ENCODE peak calls at places on chromosomes 12 and 14, in six cellular contexts. B is spleen, M is tibial artery, W is heart right ventricle, E is cardiac muscle cell, H is H7. Y is an unnamed sample.

GRCh38 chr12:18753481-18754117 is 15.7 kb downstream of the CAPZA3 start:
- DNase-seq in E (peak), B (no peak), W (peak), M (no peak), H (peak), Y (no peak)

GRCh38 chr14:39426605-39427004 is 5.6 kb downstream of the FBXO33 start:
- DNase-seq in B (no peak), E (no peak), H (no peak), W (no peak), M (no peak), Y (peak)

GRCh38 chr14:65502676-65503124 is 90.2 kb downstream of the FUT8 start:
- DNase-seq in B (no peak), H (no peak), W (no peak), E (peak), M (no peak), Y (no peak)

GRCh38 chr14:104794099-104794498 is 1.4 kb downstream of the AKT1 start:
- DNase-seq in H (peak), B (peak), M (no peak), W (no peak), E (peak), Y (no peak)

GRCh38 chr14:47539065-47539464 is 136.3 kb downstream of the MDGA2 start:
- DNase-seq in E (peak), B (no peak), W (no peak), M (no peak), H (peak), Y (peak)

GRCh38 chr12:123714302-123714627 is 2.1 kb downstream of the ATP6V0A2 start:
- DNase-seq in W (no peak), B (no peak), M (no peak), H (no peak), E (no peak), Y (no peak)

GRCh38 chr12:117494833-117495714 is 133.6 kb upstream of the NOS1 start:
- DNase-seq in E (no peak), H (no peak), B (no peak), M (no peak), W (no peak), Y (no peak)

GRCh38 chr14:100417466-100417865 is 94.3 kb downstream of the SLC25A47 start:
- DNase-seq in H (peak), E (peak), M (no peak), W (peak), B (peak), Y (no peak)

GRCh38 chr14:95545769-95546168 is 10.9 kb downstream of the GLRX5 start:
- DNase-seq in H (no peak), W (no peak), M (no peak), E (no peak), B (no peak), Y (no peak)

GRCh38 chr12:27901959-27902358 is 70.6 kb downstream of the PTHLH start:
- DNase-seq in E (no peak), B (no peak), H (no peak), W (no peak), M (no peak), Y (no peak)

GRCh38 chr12:110279561-110279960 is 1.5 kb upstream of the ATP2A2 start:
- DNase-seq in M (no peak), E (peak), W (no peak), B (no peak), H (peak), Y (no peak)

GRCh38 chr12:51246254-51246853 is 7.7 kb downstream of the DAZAP2 start:
- DNase-seq in H (no peak), B (no peak), M (no peak), W (peak), E (no peak), Y (peak)

GRCh38 chr14:88632512-88632911 is 69.7 kb downstream of the ZC3H14 start:
- DNase-seq in W (no peak), B (no peak), M (no peak), H (no peak), E (no peak), Y (no peak)

GRCh38 chr14:39673141-39674133 is 241.2 kb upstream of the FBXO33 start:
- DNase-seq in H (peak), M (no peak), W (no peak), E (no peak), B (no peak), Y (no peak)

GRCh38 chr12:92036771-92037453 is 108.7 kb downstream of the BTG1 start:
- DNase-seq in M (no peak), E (no peak), B (no peak), H (no peak), W (no peak), Y (no peak)

GRCh38 chr14:104972301-104973211 is 5.6 kb downstream of the AHNAK2 start:
- DNase-seq in M (peak), B (peak), H (no peak), E (no peak), W (no peak), Y (no peak)

GRCh38 chr12:27015730-27016076 is 1.5 kb upstream of the TM7SF3 start:
- DNase-seq in E (peak), M (no peak), H (no peak), W (no peak), B (no peak), Y (peak)

GRCh38 chr12:43540474-43540873 is 11.5 kb downstream of the ADAMTS20 start:
- DNase-seq in E (no peak), W (no peak), H (no peak), B (no peak), M (no peak), Y (no peak)

GRCh38 chr14:74712499-74713394 is at the start of the genes AREL1 and FCF1:
- DNase-seq in E (peak), M (peak), W (peak), B (peak), H (peak), Y (peak)

GRCh38 chr14:65357091-65357490 is 55.4 kb upstream of the FUT8 start:
- DNase-seq in H (no peak), B (no peak), E (no peak), W (peak), M (no peak), Y (no peak)

GRCh38 chr14:93648440-93649168 is 139.7 kb downstream of the PRIMA1 start:
- DNase-seq in E (peak), H (peak), W (no peak), M (no peak), B (no peak), Y (peak)

GRCh38 chr12:127588224-127588623 is 678.7 kb upstream of the TMEM132C start:
- DNase-seq in M (peak), H (no peak), B (no peak), E (no peak), W (no peak), Y (no peak)

GRCh38 chr14:89617471-89618291 is 200.6 kb upstream of the FOXN3 start:
- DNase-seq in E (peak), W (peak), B (no peak), M (no peak), H (peak), Y (no peak)

GRCh38 chr12:113262710-113263109 is 41.4 kb downstream of the TPCN1 start:
- DNase-seq in E (no peak), W (no peak), M (no peak), B (no peak), H (no peak), Y (no peak)

GRCh38 chr12:52493172-52493571 is at the start of gene KRT6A:
- DNase-seq in E (no peak), M (no peak), W (no peak), B (no peak), H (no peak), Y (no peak)

GRCh38 chr12:109165599-109165998 is 49.2 kb downstream of the ACACB start:
- DNase-seq in B (no peak), E (no peak), M (no peak), H (no peak), W (no peak), Y (no peak)

GRCh38 chr14:73168691-73169090 is 32.4 kb downstream of the PSEN1 start:
- DNase-seq in B (no peak), H (no peak), M (no peak), W (no peak), E (no peak), Y (no peak)

GRCh38 chr12:108526482-108527234 is 11.6 kb downstream of the FICD start:
- DNase-seq in E (no peak), W (no peak), M (no peak), B (no peak), H (no peak), Y (no peak)

GRCh38 chr12:62922539-62922938 is 12.4 kb downstream of the PPM1H start:
- DNase-seq in E (no peak), H (no peak), M (no peak), B (no peak), W (no peak), Y (no peak)

GRCh38 chr12:130675121-130675520 is 41.0 kb downstream of the RIMBP2 start:
- DNase-seq in M (no peak), W (no peak), B (peak), E (no peak), H (no peak), Y (no peak)

GRCh38 chr12:130993759-130994670 is 40.3 kb downstream of the ADGRD1 start:
- DNase-seq in H (no peak), E (no peak), W (no peak), B (peak), M (peak), Y (no peak)

GRCh38 chr12:91064640-91065039 is 6.8 kb upstream of the KERA start:
- DNase-seq in B (no peak), W (no peak), M (no peak), E (no peak), H (no peak), Y (no peak)

GRCh38 chr14:52043690-52044089 is 25.2 kb downstream of the NID2 start:
- DNase-seq in H (peak), M (no peak), B (no peak), W (no peak), E (peak), Y (no peak)

GRCh38 chr12:111505601-111506036 is 93.5 kb downstream of the ATXN2 start:
- DNase-seq in H (no peak), W (no peak), E (no peak), M (no peak), B (no peak), Y (peak)

GRCh38 chr12:5138845-5139244 is 95.2 kb downstream of the KCNA5 start:
- DNase-seq in E (no peak), W (no peak), B (no peak), M (no peak), H (no peak), Y (no peak)

GRCh38 chr14:91387135-91387849 is 30.3 kb downstream of the CCDC88C start:
- DNase-seq in B (no peak), W (no peak), E (peak), M (no peak), H (peak), Y (peak)

GRCh38 chr12:46858368-46858767 is 32.6 kb upstream of the SLC38A4 start:
- DNase-seq in E (no peak), M (no peak), W (no peak), B (no peak), H (no peak), Y (peak)

GRCh38 chr14:69151458-69152180 is 1.3 kb downstream of the DCAF5 start:
- DNase-seq in W (peak), M (peak), H (peak), E (peak), B (peak), Y (peak)

GRCh38 chr12:30753233-30753632 is 1.5 kb downstream of the CAPRIN2 start:
- DNase-seq in E (peak), B (no peak), W (no peak), M (no peak), H (peak), Y (peak)

DNA sequence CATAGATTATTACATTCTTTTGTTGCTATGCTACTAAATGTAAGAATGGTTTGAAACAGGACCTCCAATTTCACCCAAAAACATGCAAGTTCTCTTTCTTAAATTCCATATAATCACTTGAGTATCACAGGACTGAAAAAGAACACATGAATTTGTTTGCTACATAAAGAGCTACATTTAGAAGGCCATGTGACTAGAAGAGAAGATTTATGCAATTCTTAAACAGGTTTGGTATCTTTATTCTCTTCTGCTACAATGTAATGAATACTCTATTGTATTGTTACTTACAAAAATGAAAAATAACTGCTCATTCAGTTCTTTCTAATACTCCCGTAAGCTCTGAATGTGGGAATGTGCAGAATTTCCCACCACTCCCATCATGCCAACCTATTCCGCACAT is 9.3 kb downstream of the EPS8 start:
- DNase-seq in B (no peak), W (no peak), M (no peak), H (no peak), E (no peak), Y (no peak)
- H3K4me3 ChIP-seq in B (no peak), W (no peak), M (no peak), H (no peak), E (no peak), Y (no peak)

DNA sequence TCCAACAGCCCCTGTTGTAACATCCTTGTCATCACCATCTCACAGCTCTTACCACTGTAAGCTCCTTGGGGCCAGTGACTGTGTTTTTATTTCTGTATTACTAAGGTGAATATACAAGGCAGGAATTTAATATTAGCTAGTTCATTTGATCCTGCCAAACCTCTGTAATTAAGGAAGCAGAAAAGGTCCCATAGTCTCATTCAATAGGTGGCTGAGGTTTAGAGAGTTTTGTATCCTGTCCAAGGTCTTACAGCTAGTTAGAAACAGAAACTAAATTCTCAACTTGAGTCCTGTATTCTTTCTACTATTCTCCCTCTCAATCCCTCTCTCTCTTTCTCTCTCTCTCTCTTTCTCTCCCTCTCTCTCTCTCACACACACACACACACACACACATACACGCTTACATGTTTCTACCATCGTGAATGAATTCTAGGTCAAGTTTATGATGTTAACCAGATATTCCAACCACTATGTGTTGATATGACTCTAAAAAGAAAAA is 543 bp upstream of the GLIPR1 start:
- DNase-seq in M (no peak), H (no peak), W (no peak), B (no peak), E (no peak), Y (no peak)
- H3K4me3 ChIP-seq in M (peak), H (no peak), W (peak), B (peak), E (no peak), Y (no peak)

DNA sequence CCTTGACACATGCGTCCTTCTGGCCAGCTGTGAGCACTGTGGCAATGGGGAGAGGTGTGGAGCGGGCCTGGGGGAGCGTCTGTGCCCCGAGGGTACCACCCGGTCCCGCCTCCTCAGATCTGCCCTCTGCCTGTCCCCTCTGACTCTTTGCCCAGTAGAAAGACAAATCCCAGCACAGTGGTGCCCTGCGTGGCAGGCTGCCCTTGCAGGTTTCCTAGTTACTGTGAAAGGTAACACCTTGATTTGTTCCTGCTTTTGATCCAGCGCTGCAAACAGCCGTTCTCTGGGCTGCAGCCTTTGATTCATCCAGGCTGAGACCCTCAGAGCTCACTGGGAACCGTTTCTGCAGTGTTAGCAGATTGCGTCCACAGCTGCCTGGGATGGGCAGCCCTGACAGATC is 16.4 kb downstream of the FBRSL1 start:
- DNase-seq in W (no peak), E (no peak), H (peak), B (no peak), M (no peak), Y (no peak)
- H3K4me3 ChIP-seq in W (peak), E (no peak), H (no peak), B (no peak), M (peak), Y (no peak)

DNA sequence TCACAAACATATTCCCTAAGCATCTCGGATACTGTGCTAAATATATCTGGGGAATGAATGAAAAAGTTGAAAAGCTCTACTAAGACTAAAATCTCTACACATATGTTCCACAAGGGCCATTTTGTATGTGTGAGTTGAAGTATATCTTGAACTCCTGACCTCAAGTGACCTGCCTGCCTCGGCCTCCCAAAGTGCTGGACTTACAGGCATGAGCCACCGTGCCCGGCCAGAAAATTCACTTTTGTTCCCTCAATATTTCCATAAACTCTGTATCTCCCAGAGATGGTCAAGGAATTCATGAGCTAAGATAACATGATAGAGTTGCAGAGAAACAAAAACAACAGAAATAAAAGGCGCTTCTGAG is 1.5 kb upstream of the TUBA1C start:
- DNase-seq in B (no peak), E (no peak), H (no peak), M (peak), W (no peak), Y (no peak)
- H3K4me3 ChIP-seq in B (no peak), E (no peak), H (no peak), M (no peak), W (peak), Y (no peak)

GRCh38 chr14:24940213-24940783 is 109.6 kb downstream of the STXBP6 start:
- DNase-seq in H (no peak), E (peak), M (no peak), W (no peak), B (no peak), Y (no peak)
- H3K4me3 ChIP-seq in H (no peak), E (no peak), M (no peak), W (no peak), B (no peak), Y (no peak)